ENCODE peak calls at places on chromosome 17, in six cellular contexts. B is PC-9, Q is AG04450, F is left ventricle myocardium inferior, J is A549, W is AG10803. O is an unnamed sample.

GRCh38 chr17:46191332-46192210 is 1.7 kb downstream of the KANSL1 start:
- DNase-seq in F (no peak), Q (no peak), J (peak), W (peak), B (peak), O (no peak)

GRCh38 chr17:30920282-30920681 is 1.5 kb upstream of the ADAP2 start:
- DNase-seq in F (peak), B (no peak), W (no peak), Q (peak), J (peak), O (no peak)

GRCh38 chr17:77774182-77774581 is 184.3 kb upstream of the TNRC6C start:
- DNase-seq in F (no peak), B (no peak), J (no peak), Q (no peak), W (no peak), O (no peak)

GRCh38 chr17:68470959-68471358 is 13.7 kb upstream of the WIPI1 start:
- DNase-seq in Q (no peak), B (no peak), W (no peak), J (no peak), F (no peak), O (no peak)

GRCh38 chr17:9080983-9081382 is 59.7 kb downstream of the NTN1 start:
- DNase-seq in B (no peak), F (no peak), Q (no peak), J (no peak), W (no peak), O (no peak)

GRCh38 chr17:60908324-60908723 is 230.7 kb downstream of the BCAS3 start:
- DNase-seq in W (no peak), J (no peak), F (no peak), Q (no peak), B (no peak), O (no peak)

GRCh38 chr17:29621751-29622194 is 939 bp downstream of the CORO6 start:
- DNase-seq in F (no peak), B (peak), J (no peak), W (peak), Q (no peak), O (no peak)

GRCh38 chr17:58504826-58505351 is 9.5 kb downstream of the MTMR4 start:
- DNase-seq in W (no peak), F (no peak), Q (no peak), J (no peak), B (no peak), O (no peak)

GRCh38 chr17:57357392-57357784 is 101.1 kb downstream of the MSI2 start:
- DNase-seq in J (no peak), F (peak), Q (no peak), W (no peak), B (no peak), O (no peak)

DNA sequence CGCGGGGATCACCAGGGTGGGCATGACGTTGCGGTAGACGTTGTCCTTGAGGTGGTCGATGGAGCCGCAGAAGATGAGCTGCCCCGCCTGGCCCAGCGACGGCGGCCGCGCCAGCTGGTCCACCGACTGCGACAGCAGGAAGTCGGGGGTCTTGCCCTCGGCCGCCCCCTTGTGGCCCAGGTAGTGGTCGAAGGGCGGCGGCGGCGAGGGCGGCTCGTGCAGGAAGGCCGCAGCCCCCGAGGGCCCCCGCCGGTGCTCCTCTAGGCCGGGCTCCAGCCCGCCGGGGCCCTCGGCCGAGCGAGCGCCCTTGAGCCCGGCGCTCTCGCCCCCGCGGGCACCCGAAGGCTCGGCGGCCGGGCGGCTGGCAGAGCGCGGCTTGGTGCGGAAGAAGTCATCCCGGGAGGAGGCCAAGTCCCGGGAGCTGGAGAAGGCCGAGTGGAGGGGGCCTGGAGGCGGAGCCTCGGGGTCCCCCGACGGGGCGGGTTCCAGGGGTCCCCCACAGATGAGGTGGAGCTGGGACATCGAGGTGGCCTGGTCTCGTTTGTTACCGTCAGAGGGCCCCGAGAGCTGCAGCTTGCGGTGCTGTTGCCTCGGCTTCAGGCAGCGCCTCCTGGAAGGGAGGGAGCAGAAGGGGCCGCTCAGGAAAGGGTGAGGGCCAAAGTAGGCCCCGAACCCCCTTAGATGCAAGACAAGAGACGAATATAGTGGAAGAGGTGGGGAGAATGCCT is 8.9 kb downstream of the FAM171A2 start:
- DNase-seq in Q (no peak), F (peak), B (no peak), W (no peak), J (no peak), O (no peak)
- H3K4me3 ChIP-seq in Q (no peak), F (peak), B (no peak), W (no peak), J (no peak), O (no peak)

DNA sequence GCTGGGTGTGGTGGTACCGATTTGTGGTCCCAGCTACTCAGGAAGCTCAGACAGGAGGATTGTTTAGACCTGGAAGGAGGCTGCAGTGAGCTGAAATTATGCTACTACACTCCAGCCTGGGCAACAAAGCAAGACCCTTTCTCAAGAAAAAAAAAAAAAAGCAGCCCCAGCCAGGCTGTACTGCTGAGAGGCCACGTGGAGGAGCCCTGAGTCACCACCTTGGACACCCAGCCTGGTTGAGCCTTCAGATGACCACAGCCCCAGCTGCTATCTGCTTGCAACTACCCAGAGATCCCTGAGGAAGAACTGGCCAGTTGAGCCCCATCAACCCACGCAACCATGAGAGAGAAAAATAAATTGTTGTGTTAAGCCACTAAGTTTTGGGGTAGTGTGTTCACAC is 23.6 kb upstream of the GPRC5C start:
- DNase-seq in W (peak), Q (no peak), F (no peak), J (peak), B (peak), O (no peak)
- TF ChIP-seq CTCF in W (no peak), Q (no peak), F (peak), J (peak), B (peak), O (peak)

GRCh38 chr17:6492892-6493674 is 48.8 kb downstream of the PIMREG start:
- DNase-seq in Q (no peak), B (no peak), W (no peak), F (no peak), J (peak), O (no peak)
- H3K4me3 ChIP-seq in Q (no peak), B (no peak), W (no peak), F (no peak), J (no peak), O (no peak)

GRCh38 chr17:6070895-6071511 is 824 bp downstream of the WSCD1 start:
- DNase-seq in J (peak), W (peak), Q (no peak), B (no peak), F (no peak), O (no peak)
- TF ChIP-seq CTCF in J (no peak), W (no peak), Q (no peak), B (no peak), F (no peak), O (no peak)

GRCh38 chr17:27824745-27825144 is 24.4 kb upstream of the NOS2 start:
- DNase-seq in Q (no peak), F (no peak), W (no peak), J (no peak), B (no peak), O (no peak)

GRCh38 chr17:27818311-27819170 is 18.2 kb upstream of the NOS2 start:
- DNase-seq in B (no peak), F (peak), Q (no peak), J (no peak), W (no peak), O (no peak)

GRCh38 chr17:27819171-27819544 is 18.8 kb upstream of the NOS2 start:
- DNase-seq in W (no peak), Q (no peak), F (no peak), B (no peak), J (no peak), O (no peak)

GRCh38 chr17:27824176-27824575 is 23.8 kb upstream of the NOS2 start:
- DNase-seq in W (no peak), Q (no peak), J (no peak), B (no peak), F (no peak), O (no peak)

GRCh38 chr17:27821318-27821717 is 21.0 kb upstream of the NOS2 start:
- DNase-seq in Q (no peak), J (no peak), W (no peak), F (no peak), B (no peak), O (no peak)
- H3K4me3 ChIP-seq in Q (no peak), J (no peak), W (no peak), F (no peak), B (no peak), O (no peak)

GRCh38 chr17:7885357-7886226 is 3.0 kb upstream of the CHD3 start:
- DNase-seq in F (peak), J (peak), Q (no peak), B (peak), W (no peak), O (no peak)

GRCh38 chr17:7887482-7888183 is 956 bp upstream of the CHD3 start:
- DNase-seq in Q (peak), B (peak), W (peak), F (peak), J (peak), O (peak)

GRCh38 chr17:7888184-7888920 is at the start of gene CHD3:
- DNase-seq in W (no peak), B (peak), Q (no peak), J (no peak), F (no peak), O (no peak)

GRCh38 chr17:7886227-7887037 is 2.2 kb upstream of the CHD3 start:
- DNase-seq in J (peak), F (no peak), W (no peak), Q (no peak), B (peak), O (no peak)

GRCh38 chr17:7887038-7887481 is 1.5 kb upstream of the CHD3 start:
- DNase-seq in Q (no peak), J (no peak), B (no peak), F (no peak), W (no peak), O (no peak)
- TF ChIP-seq CTCF in Q (peak), J (no peak), B (no peak), F (no peak), W (no peak), O (no peak)

GRCh38 chr17:16534236-16534635 is 34.8 kb downstream of the ZNF287 start:
- DNase-seq in F (no peak), Q (no peak), J (no peak), W (no peak), B (no peak), O (no peak)

GRCh38 chr17:16537130-16537458 is 31.9 kb downstream of the ZNF287 start:
- DNase-seq in W (no peak), Q (no peak), B (no peak), J (no peak), F (no peak), O (no peak)
- H3K4me3 ChIP-seq in W (no peak), Q (no peak), B (no peak), J (no peak), F (no peak), O (no peak)

GRCh38 chr17:81537856-81538555 is 9.8 kb downstream of the FSCN2 start:
- DNase-seq in Q (no peak), W (no peak), B (no peak), J (no peak), F (no peak), O (no peak)
- TF ChIP-seq CTCF in Q (no peak), W (no peak), B (peak), J (no peak), F (peak), O (no peak)